ENCODE peak calls at places on chromosomes 3 and 15, in six cellular contexts. One of them, this sample, is unnamed.

GRCh38 chr3:65233561-65233960 is 545.8 kb upstream of the ADAMTS9 start:
- DNase-seq in stimulated activated CD4-positive, alpha-beta T cell treated with anti-CD3 and anti-CD28 coated beads, Interleukin-12 subunit alpha, Interleukin-12 subunit beta, amount 100 ng/mL, for 4 hours: no peak
- DNase-seq in CD8-positive, alpha-beta memory T cell: no peak
- DNase-seq in HepG2: no peak
- DNase-seq in activated effector memory CD4-positive, alpha-beta T cell treated with Interleukin-2 at 50 U/mL for 16 hours: no peak
- DNase-seq in hippocampal formation: no peak
- DNase-seq in this sample: no peak

GRCh38 chr3:184633185-184633584 is 71.6 kb downstream of the EPHB3 start:
- DNase-seq in activated effector memory CD4-positive, alpha-beta T cell treated with Interleukin-2 at 50 U/mL for 16 hours: no peak
- DNase-seq in CD8-positive, alpha-beta memory T cell: no peak
- DNase-seq in hippocampal formation: no peak
- DNase-seq in HepG2: no peak
- DNase-seq in stimulated activated CD4-positive, alpha-beta T cell treated with anti-CD3 and anti-CD28 coated beads, Interleukin-12 subunit alpha, Interleukin-12 subunit beta, amount 100 ng/mL, for 4 hours: no peak
- DNase-seq in this sample: no peak

GRCh38 chr3:170740726-170741591 is 129.0 kb downstream of the RPL22L1 start:
- DNase-seq in CD8-positive, alpha-beta memory T cell: no peak
- DNase-seq in stimulated activated CD4-positive, alpha-beta T cell treated with anti-CD3 and anti-CD28 coated beads, Interleukin-12 subunit alpha, Interleukin-12 subunit beta, amount 100 ng/mL, for 4 hours: no peak
- DNase-seq in HepG2: no peak
- DNase-seq in activated effector memory CD4-positive, alpha-beta T cell treated with Interleukin-2 at 50 U/mL for 16 hours: no peak
- DNase-seq in hippocampal formation: peak; percentile 63
- DNase-seq in this sample: no peak

GRCh38 chr15:35071071-35071470 is 14.0 kb downstream of the NANOGP8 start:
- DNase-seq in hippocampal formation: no peak
- DNase-seq in activated effector memory CD4-positive, alpha-beta T cell treated with Interleukin-2 at 50 U/mL for 16 hours: no peak
- DNase-seq in CD8-positive, alpha-beta memory T cell: no peak
- DNase-seq in HepG2: no peak
- DNase-seq in stimulated activated CD4-positive, alpha-beta T cell treated with anti-CD3 and anti-CD28 coated beads, Interleukin-12 subunit alpha, Interleukin-12 subunit beta, amount 100 ng/mL, for 4 hours: no peak
- DNase-seq in this sample: no peak

GRCh38 chr3:102511168-102511567 is 76.4 kb downstream of the ZPLD1 start:
- DNase-seq in CD8-positive, alpha-beta memory T cell: no peak
- DNase-seq in hippocampal formation: no peak
- DNase-seq in HepG2: no peak
- DNase-seq in stimulated activated CD4-positive, alpha-beta T cell treated with anti-CD3 and anti-CD28 coated beads, Interleukin-12 subunit alpha, Interleukin-12 subunit beta, amount 100 ng/mL, for 4 hours: no peak
- DNase-seq in activated effector memory CD4-positive, alpha-beta T cell treated with Interleukin-2 at 50 U/mL for 16 hours: no peak
- DNase-seq in this sample: no peak

GRCh38 chr15:40270246-40270995 is 12.4 kb downstream of the ANKRD63 start:
- DNase-seq in hippocampal formation: no peak
- DNase-seq in stimulated activated CD4-positive, alpha-beta T cell treated with anti-CD3 and anti-CD28 coated beads, Interleukin-12 subunit alpha, Interleukin-12 subunit beta, amount 100 ng/mL, for 4 hours: no peak
- DNase-seq in HepG2: no peak
- DNase-seq in CD8-positive, alpha-beta memory T cell: no peak
- DNase-seq in activated effector memory CD4-positive, alpha-beta T cell treated with Interleukin-2 at 50 U/mL for 16 hours: no peak
- DNase-seq in this sample: no peak

GRCh38 chr3:46661776-46662766 is 31.4 kb downstream of the ALS2CL start:
- DNase-seq in activated effector memory CD4-positive, alpha-beta T cell treated with Interleukin-2 at 50 U/mL for 16 hours: no peak
- DNase-seq in CD8-positive, alpha-beta memory T cell: no peak
- DNase-seq in HepG2: no peak
- DNase-seq in stimulated activated CD4-positive, alpha-beta T cell treated with anti-CD3 and anti-CD28 coated beads, Interleukin-12 subunit alpha, Interleukin-12 subunit beta, amount 100 ng/mL, for 4 hours: no peak
- DNase-seq in hippocampal formation: no peak
- DNase-seq in this sample: no peak

GRCh38 chr3:119084371-119085069 is 49.9 kb upstream of the IGSF11 start:
- DNase-seq in activated effector memory CD4-positive, alpha-beta T cell treated with Interleukin-2 at 50 U/mL for 16 hours: no peak
- DNase-seq in stimulated activated CD4-positive, alpha-beta T cell treated with anti-CD3 and anti-CD28 coated beads, Interleukin-12 subunit alpha, Interleukin-12 subunit beta, amount 100 ng/mL, for 4 hours: no peak
- DNase-seq in HepG2: no peak
- DNase-seq in hippocampal formation: no peak
- DNase-seq in CD8-positive, alpha-beta memory T cell: no peak
- DNase-seq in this sample: no peak

GRCh38 chr15:31598620-31599019 is 272.0 kb downstream of the KLF13 start:
- DNase-seq in CD8-positive, alpha-beta memory T cell: no peak
- DNase-seq in hippocampal formation: no peak
- DNase-seq in stimulated activated CD4-positive, alpha-beta T cell treated with anti-CD3 and anti-CD28 coated beads, Interleukin-12 subunit alpha, Interleukin-12 subunit beta, amount 100 ng/mL, for 4 hours: no peak
- DNase-seq in HepG2: peak; percentile 14
- DNase-seq in activated effector memory CD4-positive, alpha-beta T cell treated with Interleukin-2 at 50 U/mL for 16 hours: no peak
- DNase-seq in this sample: no peak

GRCh38 chr3:75327453-75327852 is 336.7 kb upstream of the FRG2C start:
- DNase-seq in hippocampal formation: no peak
- DNase-seq in HepG2: no peak
- DNase-seq in stimulated activated CD4-positive, alpha-beta T cell treated with anti-CD3 and anti-CD28 coated beads, Interleukin-12 subunit alpha, Interleukin-12 subunit beta, amount 100 ng/mL, for 4 hours: no peak
- DNase-seq in activated effector memory CD4-positive, alpha-beta T cell treated with Interleukin-2 at 50 U/mL for 16 hours: no peak
- DNase-seq in CD8-positive, alpha-beta memory T cell: no peak
- DNase-seq in this sample: no peak

GRCh38 chr15:85475317-85475701 is 94.9 kb downstream of the AKAP13 start:
- DNase-seq in stimulated activated CD4-positive, alpha-beta T cell treated with anti-CD3 and anti-CD28 coated beads, Interleukin-12 subunit alpha, Interleukin-12 subunit beta, amount 100 ng/mL, for 4 hours: no peak
- DNase-seq in hippocampal formation: no peak
- DNase-seq in HepG2: no peak
- DNase-seq in CD8-positive, alpha-beta memory T cell: no peak
- DNase-seq in activated effector memory CD4-positive, alpha-beta T cell treated with Interleukin-2 at 50 U/mL for 16 hours: no peak
- DNase-seq in this sample: no peak

GRCh38 chr3:124360626-124361025 is 368.7 kb upstream of the ROPN1 start:
- DNase-seq in activated effector memory CD4-positive, alpha-beta T cell treated with Interleukin-2 at 50 U/mL for 16 hours: no peak
- DNase-seq in hippocampal formation: no peak
- DNase-seq in stimulated activated CD4-positive, alpha-beta T cell treated with anti-CD3 and anti-CD28 coated beads, Interleukin-12 subunit alpha, Interleukin-12 subunit beta, amount 100 ng/mL, for 4 hours: no peak
- DNase-seq in CD8-positive, alpha-beta memory T cell: no peak
- DNase-seq in HepG2: no peak
- DNase-seq in this sample: no peak

GRCh38 chr3:25542571-25543039 is 114.5 kb downstream of the RARB start:
- DNase-seq in hippocampal formation: no peak
- DNase-seq in stimulated activated CD4-positive, alpha-beta T cell treated with anti-CD3 and anti-CD28 coated beads, Interleukin-12 subunit alpha, Interleukin-12 subunit beta, amount 100 ng/mL, for 4 hours: no peak
- DNase-seq in CD8-positive, alpha-beta memory T cell: no peak
- DNase-seq in activated effector memory CD4-positive, alpha-beta T cell treated with Interleukin-2 at 50 U/mL for 16 hours: no peak
- DNase-seq in HepG2: no peak
- DNase-seq in this sample: no peak

GRCh38 chr15:63291507-63291906 is 14.1 kb downstream of the APH1B start:
- DNase-seq in hippocampal formation: no peak
- DNase-seq in stimulated activated CD4-positive, alpha-beta T cell treated with anti-CD3 and anti-CD28 coated beads, Interleukin-12 subunit alpha, Interleukin-12 subunit beta, amount 100 ng/mL, for 4 hours: no peak
- DNase-seq in CD8-positive, alpha-beta memory T cell: no peak
- DNase-seq in activated effector memory CD4-positive, alpha-beta T cell treated with Interleukin-2 at 50 U/mL for 16 hours: no peak
- DNase-seq in HepG2: no peak
- DNase-seq in this sample: no peak

GRCh38 chr15:83372434-83372873 is 74.7 kb upstream of the SH3GL3 start:
- DNase-seq in activated effector memory CD4-positive, alpha-beta T cell treated with Interleukin-2 at 50 U/mL for 16 hours: no peak
- DNase-seq in HepG2: no peak
- DNase-seq in hippocampal formation: peak; percentile 30
- DNase-seq in CD8-positive, alpha-beta memory T cell: no peak
- DNase-seq in stimulated activated CD4-positive, alpha-beta T cell treated with anti-CD3 and anti-CD28 coated beads, Interleukin-12 subunit alpha, Interleukin-12 subunit beta, amount 100 ng/mL, for 4 hours: no peak
- DNase-seq in this sample: no peak

GRCh38 chr3:66703501-66703900 is 202.7 kb upstream of the LRIG1 start:
- DNase-seq in stimulated activated CD4-positive, alpha-beta T cell treated with anti-CD3 and anti-CD28 coated beads, Interleukin-12 subunit alpha, Interleukin-12 subunit beta, amount 100 ng/mL, for 4 hours: no peak
- DNase-seq in HepG2: no peak
- DNase-seq in hippocampal formation: no peak
- DNase-seq in activated effector memory CD4-positive, alpha-beta T cell treated with Interleukin-2 at 50 U/mL for 16 hours: no peak
- DNase-seq in CD8-positive, alpha-beta memory T cell: no peak
- DNase-seq in this sample: no peak

GRCh38 chr3:42790714-42791229 is 13.5 kb downstream of the HIGD1A start:
- DNase-seq in HepG2: peak; percentile 6
- DNase-seq in stimulated activated CD4-positive, alpha-beta T cell treated with anti-CD3 and anti-CD28 coated beads, Interleukin-12 subunit alpha, Interleukin-12 subunit beta, amount 100 ng/mL, for 4 hours: no peak
- DNase-seq in CD8-positive, alpha-beta memory T cell: no peak
- DNase-seq in activated effector memory CD4-positive, alpha-beta T cell treated with Interleukin-2 at 50 U/mL for 16 hours: no peak
- DNase-seq in hippocampal formation: no peak
- DNase-seq in this sample: no peak

GRCh38 chr3:196145420-196146262 is 63.8 kb upstream of the TFRC start:
- DNase-seq in hippocampal formation: no peak
- DNase-seq in CD8-positive, alpha-beta memory T cell: no peak
- DNase-seq in stimulated activated CD4-positive, alpha-beta T cell treated with anti-CD3 and anti-CD28 coated beads, Interleukin-12 subunit alpha, Interleukin-12 subunit beta, amount 100 ng/mL, for 4 hours: no peak
- DNase-seq in HepG2: no peak
- DNase-seq in activated effector memory CD4-positive, alpha-beta T cell treated with Interleukin-2 at 50 U/mL for 16 hours: no peak
- DNase-seq in this sample: no peak

GRCh38 chr3:142259359-142259758 is 34.0 kb upstream of the GK5 start:
- DNase-seq in stimulated activated CD4-positive, alpha-beta T cell treated with anti-CD3 and anti-CD28 coated beads, Interleukin-12 subunit alpha, Interleukin-12 subunit beta, amount 100 ng/mL, for 4 hours: no peak
- DNase-seq in CD8-positive, alpha-beta memory T cell: no peak
- DNase-seq in hippocampal formation: no peak
- DNase-seq in activated effector memory CD4-positive, alpha-beta T cell treated with Interleukin-2 at 50 U/mL for 16 hours: no peak
- DNase-seq in HepG2: no peak
- DNase-seq in this sample: no peak

GRCh38 chr3:36540898-36541518 is 160.7 kb downstream of the STAC start:
- DNase-seq in hippocampal formation: no peak
- DNase-seq in activated effector memory CD4-positive, alpha-beta T cell treated with Interleukin-2 at 50 U/mL for 16 hours: no peak
- DNase-seq in HepG2: peak; percentile 4
- DNase-seq in stimulated activated CD4-positive, alpha-beta T cell treated with anti-CD3 and anti-CD28 coated beads, Interleukin-12 subunit alpha, Interleukin-12 subunit beta, amount 100 ng/mL, for 4 hours: no peak
- DNase-seq in CD8-positive, alpha-beta memory T cell: no peak
- DNase-seq in this sample: no peak

GRCh38 chr3:127373701-127374625 is 86.1 kb upstream of the PRR20G start:
- DNase-seq in activated effector memory CD4-positive, alpha-beta T cell treated with Interleukin-2 at 50 U/mL for 16 hours: no peak
- DNase-seq in CD8-positive, alpha-beta memory T cell: no peak
- DNase-seq in stimulated activated CD4-positive, alpha-beta T cell treated with anti-CD3 and anti-CD28 coated beads, Interleukin-12 subunit alpha, Interleukin-12 subunit beta, amount 100 ng/mL, for 4 hours: no peak
- DNase-seq in HepG2: no peak
- DNase-seq in hippocampal formation: no peak
- DNase-seq in this sample: no peak

GRCh38 chr3:37661615-37662306 is 199.9 kb upstream of the CTDSPL start:
- DNase-seq in CD8-positive, alpha-beta memory T cell: no peak
- DNase-seq in stimulated activated CD4-positive, alpha-beta T cell treated with anti-CD3 and anti-CD28 coated beads, Interleukin-12 subunit alpha, Interleukin-12 subunit beta, amount 100 ng/mL, for 4 hours: no peak
- DNase-seq in hippocampal formation: no peak
- DNase-seq in HepG2: no peak
- DNase-seq in activated effector memory CD4-positive, alpha-beta T cell treated with Interleukin-2 at 50 U/mL for 16 hours: no peak
- DNase-seq in this sample: no peak

GRCh38 chr3:48952510-48953118 is 34.0 kb downstream of the ARIH2 start:
- DNase-seq in hippocampal formation: peak; percentile 18
- DNase-seq in HepG2: peak; percentile 45
- DNase-seq in stimulated activated CD4-positive, alpha-beta T cell treated with anti-CD3 and anti-CD28 coated beads, Interleukin-12 subunit alpha, Interleukin-12 subunit beta, amount 100 ng/mL, for 4 hours: peak; percentile 20
- DNase-seq in CD8-positive, alpha-beta memory T cell: peak; percentile 32
- DNase-seq in activated effector memory CD4-positive, alpha-beta T cell treated with Interleukin-2 at 50 U/mL for 16 hours: peak; percentile 36
- DNase-seq in this sample: peak; percentile 26